ENCODE peak calls at places on chromosomes 2 and 18, in seven cellular contexts. W is pancreas; F is upper lobe of right lung; K is CD4-positive, CD25-positive, alpha-beta regulatory T cell; E is neuronal stem cell; C is IMR-90; U is PC-9. R is an unnamed sample.
A peak's percentile ranks its signal among the peaks of the same experiment; 100 is the strongest.

GRCh38 chr2:26591619-26592505 is 49.3 kb downstream of the CIB4 start:
- DNase-seq in W (no peak), F (peak; percentile 51), K (no peak), E (no peak), C (no peak), U (no peak), R (no peak)

GRCh38 chr2:169895294-169895985 is 68.2 kb downstream of the UBR3 start:
- DNase-seq in W (no peak), F (no peak), K (no peak), E (no peak), C (peak; percentile 52), U (no peak), R (no peak)

GRCh38 chr2:207216454-207216853 is 50.7 kb upstream of the KLF7 start:
- DNase-seq in W (no peak), F (no peak), K (no peak), E (no peak), C (no peak), U (no peak), R (no peak)

GRCh38 chr2:195998070-195998469 is 70.6 kb downstream of the DNAH7 start:
- DNase-seq in W (no peak), F (no peak), K (no peak), E (no peak), C (no peak), U (no peak), R (no peak)

GRCh38 chr18:62894681-62895390 is 179.5 kb downstream of the PHLPP1 start:
- DNase-seq in W (no peak), F (no peak), K (no peak), E (no peak), C (peak; percentile 26), U (no peak), R (no peak)

GRCh38 chr2:208711598-208711997 is 305.0 kb downstream of the PTH2R start:
- DNase-seq in W (no peak), F (no peak), K (no peak), E (no peak), C (no peak), U (peak; percentile 55), R (no peak)

GRCh38 chr2:118696786-118697465 is 150.5 kb downstream of the EN1 start:
- DNase-seq in W (no peak), F (no peak), K (no peak), E (no peak), C (peak; percentile 1), U (no peak), R (no peak)

GRCh38 chr2:122643725-122644329 is 888.4 kb downstream of the TSN start:
- DNase-seq in W (peak; percentile 4), F (no peak), K (no peak), E (no peak), C (peak; percentile 1), U (peak; percentile 66), R (no peak)

GRCh38 chr2:98441706-98442450 is 2.8 kb upstream of the INPP4A start:
- DNase-seq in W (no peak), F (no peak), K (no peak), E (no peak), C (no peak), U (no peak), R (no peak)

GRCh38 chr2:179850188-179850587 is 11.2 kb downstream of the ZNF385B start:
- DNase-seq in W (no peak), F (no peak), K (no peak), E (no peak), C (peak; percentile 50), U (no peak), R (no peak)

GRCh38 chr2:117087565-117088291 is 726.8 kb upstream of the DDX18 start:
- DNase-seq in W (no peak), F (no peak), K (no peak), E (peak; percentile 32), C (no peak), U (no peak), R (no peak)

GRCh38 chr2:62966995-62967394 is 83.6 kb upstream of the OTX1 start:
- DNase-seq in W (no peak), F (no peak), K (no peak), E (no peak), C (no peak), U (no peak), R (no peak)

GRCh38 chr2:54471221-54471711 is 15.1 kb downstream of the SPTBN1 start:
- DNase-seq in W (peak; percentile 9), F (no peak), K (no peak), E (no peak), C (peak; percentile 81), U (peak; percentile 42), R (peak; percentile 73)

GRCh38 chr2:16330012-16330411 is 335.6 kb downstream of the CYRIA start:
- DNase-seq in W (no peak), F (no peak), K (no peak), E (peak; percentile 90), C (no peak), U (no peak), R (no peak)

GRCh38 chr2:69436937-69437750 is at the start of gene NFU1:
- DNase-seq in W (peak; percentile 88), F (peak; percentile 97), K (peak; percentile 79), E (peak; percentile 89), C (peak; percentile 97), U (peak; percentile 77), R (peak; percentile 95)

DNA sequence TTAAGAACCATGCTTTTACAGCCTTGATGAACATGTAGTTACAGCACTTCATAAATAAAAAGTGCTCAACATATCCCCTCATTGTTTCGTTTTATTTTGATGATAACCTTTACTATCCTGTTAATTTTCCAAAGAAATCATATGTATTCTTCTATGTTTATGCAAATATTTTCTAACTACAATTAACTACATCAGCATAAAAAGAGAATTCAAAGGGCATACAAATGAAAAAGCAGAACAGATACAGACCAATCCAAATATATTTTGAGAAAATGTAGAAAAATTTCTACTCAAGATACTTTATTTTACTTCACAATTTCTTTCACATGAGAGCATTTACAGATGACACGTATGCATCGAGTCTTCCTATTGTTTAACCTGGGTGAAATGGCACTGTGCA is 69.1 kb downstream of the MBD2 start:
- DNase-seq in W (no peak), F (no peak), K (no peak), E (no peak), C (no peak), U (no peak), R (no peak)
- H3K36me3 ChIP-seq in W (no peaks in the 10 kb centered on the region), F (peaks cover 91% of the 10 kb centered on the region), K (peaks cover 81% of the 10 kb centered on the region), E (peaks cover 16% of the 10 kb centered on the region), C (peaks cover 33% of the 10 kb centered on the region), U (peaks cover 25% of the 10 kb centered on the region), R (peaks cover 43% of the 10 kb centered on the region)

GRCh38 chr2:151805961-151806360 is 22.3 kb downstream of the ARL5A start:
- DNase-seq in W (no peak), F (no peak), K (no peak), E (no peak), C (no peak), U (no peak), R (no peak)

GRCh38 chr2:151808258-151809072 is 19.8 kb downstream of the ARL5A start:
- DNase-seq in W (no peak), F (no peak), K (no peak), E (no peak), C (peak; percentile 43), U (no peak), R (no peak)

GRCh38 chr2:151802315-151802714 is 25.9 kb downstream of the ARL5A start:
- DNase-seq in W (no peak), F (no peak), K (no peak), E (no peak), C (no peak), U (no peak), R (no peak)

GRCh38 chr2:151803811-151804210 is 24.4 kb downstream of the ARL5A start:
- DNase-seq in W (no peak), F (no peak), K (no peak), E (no peak), C (no peak), U (no peak), R (no peak)

DNA sequence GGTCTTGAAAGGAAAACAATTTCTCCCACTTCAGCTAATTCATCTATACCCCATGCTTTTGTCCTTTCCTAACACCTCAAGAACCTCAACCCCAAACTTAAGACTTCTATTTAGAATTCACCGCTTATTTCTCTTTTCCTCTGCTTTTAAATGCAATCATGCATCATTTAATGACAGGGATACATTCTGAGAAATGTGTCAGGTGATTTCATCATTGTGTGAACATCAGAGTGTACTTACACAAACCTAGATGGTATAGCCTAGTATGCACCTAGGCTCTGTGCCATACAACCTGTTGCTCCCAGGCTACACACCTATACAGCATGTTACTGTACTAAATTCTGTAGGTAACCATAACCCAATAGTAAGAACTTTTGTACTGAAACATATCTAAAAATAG is 22.9 kb downstream of the ARL5A start:
- DNase-seq in W (no peak), F (no peak), K (no peak), E (no peak), C (no peak), U (no peak), R (no peak)
- H3K36me3 ChIP-seq in W (no peaks in the 10 kb centered on the region), F (peaks cover 52% of the 10 kb centered on the region), K (peaks cover 41% of the 10 kb centered on the region), E (peaks cover 96% of the 10 kb centered on the region), C (peaks cover 4% of the 10 kb centered on the region), U (peaks cover 3% of the 10 kb centered on the region), R (peaks cover 78% of the 10 kb centered on the region)

GRCh38 chr2:190912731-190913130 is 32.1 kb downstream of the GLS start:
- DNase-seq in W (no peak), F (no peak), K (no peak), E (no peak), C (peak; percentile 55), U (no peak), R (no peak)

GRCh38 chr2:190909680-190910079 is 29.1 kb downstream of the GLS start:
- DNase-seq in W (no peak), F (no peak), K (no peak), E (no peak), C (no peak), U (no peak), R (no peak)

GRCh38 chr2:190910341-190911136 is 29.9 kb downstream of the GLS start:
- DNase-seq in W (no peak), F (no peak), K (no peak), E (no peak), C (peak; percentile 53), U (no peak), R (no peak)

GRCh38 chr2:190913725-190914124 is 33.1 kb downstream of the GLS start:
- DNase-seq in W (no peak), F (no peak), K (no peak), E (no peak), C (no peak), U (no peak), R (no peak)

GRCh38 chr2:190911813-190912212 is 31.2 kb downstream of the GLS start:
- DNase-seq in W (no peak), F (no peak), K (no peak), E (no peak), C (peak; percentile 76), U (no peak), R (no peak)
- H3K36me3 ChIP-seq in W (no peaks in the 10 kb centered on the region), F (peaks cover 59% of the 10 kb centered on the region), K (peaks cover 60% of the 10 kb centered on the region), E (peaks cover 73% of the 10 kb centered on the region), C (peaks cover 5% of the 10 kb centered on the region), U (peaks cover 4% of the 10 kb centered on the region), R (peaks cover 74% of the 10 kb centered on the region)

GRCh38 chr2:215374642-215375466 is 61.0 kb downstream of the FN1 start:
- DNase-seq in W (no peak), F (no peak), K (no peak), E (no peak), C (no peak), U (no peak), R (no peak)

GRCh38 chr2:215377283-215377682 is 58.6 kb downstream of the FN1 start:
- DNase-seq in W (no peak), F (no peak), K (no peak), E (no peak), C (peak; percentile 55), U (no peak), R (no peak)

GRCh38 chr2:215378045-215378444 is 57.8 kb downstream of the FN1 start:
- DNase-seq in W (no peak), F (no peak), K (no peak), E (no peak), C (no peak), U (no peak), R (no peak)

GRCh38 chr2:215375467-215375830 is 60.4 kb downstream of the FN1 start:
- DNase-seq in W (no peak), F (no peak), K (no peak), E (no peak), C (no peak), U (no peak), R (no peak)

GRCh38 chr2:215376103-215376780 is 59.6 kb downstream of the FN1 start:
- DNase-seq in W (no peak), F (no peak), K (no peak), E (no peak), C (no peak), U (no peak), R (no peak)
- H3K36me3 ChIP-seq in W (no peaks in the 10 kb centered on the region), F (peaks cover 85% of the 10 kb centered on the region), K (no peaks in the 10 kb centered on the region), E (peaks cover 93% of the 10 kb centered on the region), C (peaks cover 79% of the 10 kb centered on the region), U (no peaks in the 10 kb centered on the region), R (peaks cover 100% of the 10 kb centered on the region)

R was measured in heart left ventricle.